ENCODE peak calls at places on chromosomes 16 and 17, in eight cellular contexts. W is thyroid gland; X is small intestine; D is effector memory CD4-positive, alpha-beta T cell; U is H1; M is testis; Y is ovary; O is cardiac muscle cell. N is an unnamed sample.

GRCh38 chr17:47873200-47874090 is 22.5 kb upstream of the SP6 start:
- DNase-seq in W (no peak), X (no peak), D (no peak), U (no peak), M (no peak), Y (no peak), O (no peak), N (no peak)

GRCh38 chr17:34252138-34252889 is 2.8 kb upstream of the CCL2 start:
- DNase-seq in W (peak; percentile 99), X (peak; percentile 12), D (no peak), U (no peak), M (peak; percentile 94), Y (peak; percentile 89), O (peak; percentile 97), N (peak; percentile 73)

GRCh38 chr16:87276091-87276561 is 41.1 kb downstream of the C16orf95 start:
- DNase-seq in W (no peak), X (no peak), D (no peak), U (no peak), M (no peak), Y (no peak), O (no peak), N (no peak)

GRCh38 chr16:22977294-22977697 is 163.3 kb downstream of the HS3ST2 start:
- DNase-seq in W (no peak), X (peak; percentile 1), D (no peak), U (no peak), M (no peak), Y (no peak), O (no peak), N (no peak)

GRCh38 chr16:3461120-3461519 is 17.6 kb downstream of the NAA60 start:
- DNase-seq in W (no peak), X (no peak), D (no peak), U (no peak), M (no peak), Y (no peak), O (no peak), N (no peak)

GRCh38 chr16:15493416-15494181 is 59.2 kb downstream of the BMERB1 start:
- DNase-seq in W (peak; percentile 67), X (no peak), D (no peak), U (no peak), M (no peak), Y (no peak), O (no peak), N (no peak)

GRCh38 chr16:53991181-53992056 is 287.5 kb downstream of the FTO start:
- DNase-seq in W (peak; percentile 69), X (peak; percentile 26), D (no peak), U (no peak), M (no peak), Y (no peak), O (peak; percentile 75), N (no peak)

GRCh38 chr16:84007946-84008345 is 34.6 kb downstream of the SLC38A8 start:
- DNase-seq in W (no peak), X (no peak), D (no peak), U (no peak), M (no peak), Y (no peak), O (no peak), N (no peak)

GRCh38 chr17:545156-545555 is 169.5 kb downstream of the VPS53 start:
- DNase-seq in W (no peak), X (no peak), D (no peak), U (no peak), M (no peak), Y (no peak), O (no peak), N (no peak)

GRCh38 chr17:31496097-31496496 is 104.6 kb downstream of the RAB11FIP4 start:
- DNase-seq in W (no peak), X (no peak), D (no peak), U (no peak), M (no peak), Y (no peak), O (no peak), N (no peak)

GRCh38 chr17:79026345-79027273 is 2.6 kb downstream of the C1QTNF1 start:
- DNase-seq in W (no peak), X (peak; percentile 84), D (no peak), U (no peak), M (peak; percentile 50), Y (peak; percentile 64), O (peak; percentile 85), N (peak; percentile 65)

GRCh38 chr17:3704931-3705717 is 9.2 kb upstream of the P2RX5 start:
- DNase-seq in W (no peak), X (no peak), D (no peak), U (no peak), M (no peak), Y (no peak), O (no peak), N (no peak)

GRCh38 chr16:63575031-63575430 is 1538.8 kb upstream of the CDH8 start:
- DNase-seq in W (no peak), X (peak; percentile 1), D (no peak), U (no peak), M (no peak), Y (no peak), O (peak; percentile 3), N (no peak)

GRCh38 chr16:27698266-27698665 is 148.3 kb downstream of the KATNIP start:
- DNase-seq in W (no peak), X (peak; percentile 17), D (no peak), U (peak; percentile 70), M (peak; percentile 57), Y (no peak), O (no peak), N (no peak)

GRCh38 chr17:48726182-48726915 is 2.2 kb downstream of the HOXB13 start:
- DNase-seq in W (no peak), X (no peak), D (no peak), U (no peak), M (no peak), Y (no peak), O (no peak), N (peak; percentile 75)

GRCh38 chr16:30354423-30355143 is 525 bp downstream of the CD2BP2 start:
- DNase-seq in W (no peak), X (peak; percentile 24), D (no peak), U (no peak), M (no peak), Y (no peak), O (no peak), N (peak; percentile 55)

GRCh38 chr16:868386-868755 is 67.8 kb upstream of the GNG13 start:
- DNase-seq in W (no peak), X (no peak), D (no peak), U (no peak), M (no peak), Y (no peak), O (no peak), N (no peak)

GRCh38 chr16:868846-869822 is 68.6 kb upstream of the GNG13 start:
- DNase-seq in W (no peak), X (no peak), D (no peak), U (no peak), M (no peak), Y (no peak), O (no peak), N (no peak)

GRCh38 chr16:866252-866651 is 65.7 kb upstream of the GNG13 start:
- DNase-seq in W (no peak), X (no peak), D (no peak), U (no peak), M (no peak), Y (no peak), O (no peak), N (no peak)

GRCh38 chr16:869823-870641 is 69.5 kb upstream of the GNG13 start:
- DNase-seq in W (no peak), X (no peak), D (no peak), U (no peak), M (no peak), Y (no peak), O (no peak), N (no peak)

GRCh38 chr16:867421-868385 is 67.2 kb upstream of the GNG13 start:
- DNase-seq in W (no peak), X (no peak), D (no peak), U (no peak), M (no peak), Y (no peak), O (no peak), N (no peak)
- H3K9me3 ChIP-seq in W (no peaks in the 10 kb centered on the region), X (no peaks in the 10 kb centered on the region), D (no peaks in the 10 kb centered on the region), U (no peaks in the 10 kb centered on the region), M (no peaks in the 10 kb centered on the region), Y (no peaks in the 10 kb centered on the region), O (no peaks in the 10 kb centered on the region), N (no peaks in the 10 kb centered on the region)

DNA sequence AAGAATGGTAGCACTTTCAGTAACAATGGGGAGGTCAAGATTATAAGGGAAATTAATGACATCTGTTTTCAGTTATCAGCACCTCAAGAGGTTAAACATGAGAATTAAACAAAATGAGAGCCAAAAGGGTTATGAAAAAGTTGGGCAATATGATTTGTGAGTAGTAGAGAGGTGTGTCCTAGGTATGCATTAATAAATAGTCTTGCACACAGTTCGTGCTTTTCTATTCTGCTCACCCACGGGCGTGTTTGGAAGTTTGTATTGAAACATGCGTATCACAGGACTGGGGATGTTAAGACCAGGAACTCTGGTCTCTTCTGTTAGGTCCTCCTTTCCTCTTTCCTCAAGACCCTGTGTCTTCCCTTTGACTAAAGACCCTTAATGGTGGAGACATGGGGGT is 6.0 kb downstream of the BPTF start:
- DNase-seq in W (no peak), X (no peak), D (no peak), U (no peak), M (no peak), Y (no peak), O (no peak), N (no peak)
- H3K4me3 ChIP-seq in W (no peak overlapping the region), X (no peak overlapping the region), D (no peak overlapping the region), U (no peak overlapping the region), M (no peak overlapping the region), Y (no peak overlapping the region), O (no peak overlapping the region), N (no peak overlapping the region)

DNA sequence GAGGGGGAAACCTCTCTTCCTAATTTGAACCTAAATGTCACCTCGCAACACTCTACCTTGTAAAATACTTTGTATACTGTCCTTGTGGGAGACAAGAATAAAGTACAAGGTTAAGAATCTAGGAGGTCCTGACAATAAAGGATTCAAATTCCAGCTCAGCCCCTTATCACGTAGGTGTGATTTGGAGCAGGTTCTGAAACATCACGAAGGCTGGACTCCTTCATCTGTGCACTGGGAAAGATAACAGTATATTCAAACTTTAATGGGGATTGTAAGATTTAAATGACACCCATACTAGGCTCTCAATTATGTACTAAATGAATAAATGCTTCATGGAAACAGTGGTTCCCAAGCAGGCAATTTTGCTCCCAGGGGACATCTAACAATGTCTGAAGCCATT is 2.1 kb downstream of the TXNDC11 start:
- DNase-seq in W (no peak), X (peak; percentile 28), D (no peak), U (no peak), M (no peak), Y (no peak), O (no peak), N (no peak)
- H3K27ac ChIP-seq in W (peak overlapping the region; percentile 99), X (peak overlapping the region; percentile 100), D (no peak overlapping the region), U (no peak overlapping the region), M (no peak overlapping the region), Y (peak overlapping the region; percentile 89), O (no peak overlapping the region), N (peak overlapping the region; percentile 97)

DNA sequence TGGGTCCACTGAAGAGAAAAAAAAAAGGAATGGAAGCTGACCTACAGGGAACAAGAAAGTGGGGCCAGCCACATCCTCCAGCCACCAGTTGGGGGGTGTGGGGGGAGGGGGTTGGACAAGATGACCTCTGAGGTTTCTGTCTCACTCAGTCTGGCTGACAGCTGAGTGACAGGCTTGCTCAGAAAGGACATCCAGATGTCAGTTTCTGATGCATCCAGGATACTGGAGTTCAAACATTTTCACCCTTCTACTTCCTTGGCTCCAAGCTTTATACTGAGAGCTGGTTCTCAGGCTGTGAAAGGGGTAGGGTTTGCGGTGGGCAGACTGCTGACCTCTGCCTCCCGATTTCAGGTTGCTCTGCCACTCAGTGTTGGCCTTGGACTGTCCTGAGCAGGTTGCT is 2178.3 kb downstream of the TP53TG3F start:
- DNase-seq in W (no peak), X (no peak), D (no peak), U (no peak), M (no peak), Y (no peak), O (no peak), N (no peak)
- H3K9me3 ChIP-seq in W (no peaks in the 10 kb centered on the region), X (peaks cover 1% of the 10 kb centered on the region), D (peaks cover 8% of the 10 kb centered on the region), U (peaks cover 73% of the 10 kb centered on the region), M (no peaks in the 10 kb centered on the region), Y (no peaks in the 10 kb centered on the region), O (peaks cover 2% of the 10 kb centered on the region), N (no peaks in the 10 kb centered on the region)

N was measured in colonic mucosa.